ENCODE peak calls at places on chromosomes 7 and 10, in six cellular contexts. V is transverse colon, X is heart left ventricle, Y is endothelial cell of umbilical vein, M is adrenal gland, O is IMR-90. I is an unnamed sample.

GRCh38 chr7:30406664-30407425 is 71.7 kb downstream of the NOD1 start:
- DNase-seq in V (no peak), X (peak), Y (no peak), M (no peak), O (no peak), I (no peak)

GRCh38 chr7:70856889-70857511 is 274.9 kb upstream of the GALNT17 start:
- DNase-seq in V (peak), X (peak), Y (peak), M (peak), O (peak), I (no peak)

GRCh38 chr7:10239643-10240345 is 733.9 kb upstream of the PHF14 start:
- DNase-seq in V (no peak), X (peak), Y (peak), M (no peak), O (no peak), I (no peak)

GRCh38 chr10:118741994-118742393 is 12.8 kb downstream of the CACUL1 start:
- DNase-seq in V (no peak), X (no peak), Y (no peak), M (no peak), O (no peak), I (no peak)

GRCh38 chr10:32961892-32962369 is 3.9 kb upstream of the ITGB1 start:
- DNase-seq in V (no peak), X (no peak), Y (peak), M (no peak), O (peak), I (no peak)

GRCh38 chr10:101063162-101063525 is 1.4 kb downstream of the KAZALD1 start:
- DNase-seq in V (no peak), X (no peak), Y (no peak), M (no peak), O (no peak), I (no peak)

GRCh38 chr10:114384601-114385000 is 19.7 kb downstream of the AFAP1L2 start:
- DNase-seq in V (no peak), X (no peak), Y (no peak), M (no peak), O (no peak), I (no peak)

GRCh38 chr10:86164216-86164774 is 202.3 kb downstream of the GRID1 start:
- DNase-seq in V (peak), X (no peak), Y (no peak), M (no peak), O (no peak), I (no peak)

GRCh38 chr10:70737250-70737649 is 47.9 kb downstream of the TBATA start:
- DNase-seq in V (no peak), X (no peak), Y (no peak), M (no peak), O (no peak), I (no peak)

GRCh38 chr10:113169853-113170455 is 219.9 kb downstream of the TCF7L2 start:
- DNase-seq in V (no peak), X (no peak), Y (no peak), M (no peak), O (no peak), I (no peak)

GRCh38 chr7:45884136-45884535 is 4.2 kb upstream of the IGFBP1 start:
- DNase-seq in V (no peak), X (no peak), Y (no peak), M (no peak), O (no peak), I (no peak)

GRCh38 chr7:134083766-134084487 is 43.2 kb upstream of the LRGUK start:
- DNase-seq in V (no peak), X (no peak), Y (no peak), M (no peak), O (peak), I (no peak)

GRCh38 chr10:104336829-104337526 is 1.3 kb downstream of the ITPRIP start:
- DNase-seq in V (no peak), X (no peak), Y (peak), M (peak), O (peak), I (no peak)

GRCh38 chr10:76035728-76036409 is 604.4 kb downstream of the LRMDA start:
- DNase-seq in V (no peak), X (no peak), Y (no peak), M (peak), O (no peak), I (no peak)

GRCh38 chr10:84076540-84077195 is 62.6 kb upstream of the GHITM start:
- DNase-seq in V (no peak), X (no peak), Y (no peak), M (no peak), O (peak), I (no peak)

GRCh38 chr7:7266257-7266656 is 83.9 kb downstream of the C1GALT1 start:
- DNase-seq in V (no peak), X (no peak), Y (no peak), M (no peak), O (no peak), I (no peak)

GRCh38 chr7:101347477-101347876 is 15.2 kb upstream of the COL26A1 start:
- DNase-seq in V (no peak), X (no peak), Y (no peak), M (no peak), O (no peak), I (no peak)

GRCh38 chr10:44864042-44864436 is 47.1 kb upstream of the TMEM72 start:
- DNase-seq in V (peak), X (peak), Y (peak), M (no peak), O (no peak), I (peak)

GRCh38 chr10:44864637-44865288 is 46.4 kb upstream of the TMEM72 start:
- DNase-seq in V (peak), X (peak), Y (peak), M (peak), O (peak), I (no peak)

GRCh38 chr10:44862006-44862751 is 49.0 kb upstream of the TMEM72 start:
- DNase-seq in V (no peak), X (no peak), Y (no peak), M (no peak), O (no peak), I (peak)

GRCh38 chr10:44862917-44863316 is 48.2 kb upstream of the TMEM72 start:
- DNase-seq in V (no peak), X (no peak), Y (no peak), M (no peak), O (no peak), I (peak)

GRCh38 chr10:44863344-44864041 is 47.6 kb upstream of the TMEM72 start:
- DNase-seq in V (no peak), X (no peak), Y (no peak), M (no peak), O (no peak), I (no peak)
- H3K4me3 ChIP-seq in V (no peak), X (peak), Y (no peak), M (no peak), O (no peak), I (no peak)

DNA sequence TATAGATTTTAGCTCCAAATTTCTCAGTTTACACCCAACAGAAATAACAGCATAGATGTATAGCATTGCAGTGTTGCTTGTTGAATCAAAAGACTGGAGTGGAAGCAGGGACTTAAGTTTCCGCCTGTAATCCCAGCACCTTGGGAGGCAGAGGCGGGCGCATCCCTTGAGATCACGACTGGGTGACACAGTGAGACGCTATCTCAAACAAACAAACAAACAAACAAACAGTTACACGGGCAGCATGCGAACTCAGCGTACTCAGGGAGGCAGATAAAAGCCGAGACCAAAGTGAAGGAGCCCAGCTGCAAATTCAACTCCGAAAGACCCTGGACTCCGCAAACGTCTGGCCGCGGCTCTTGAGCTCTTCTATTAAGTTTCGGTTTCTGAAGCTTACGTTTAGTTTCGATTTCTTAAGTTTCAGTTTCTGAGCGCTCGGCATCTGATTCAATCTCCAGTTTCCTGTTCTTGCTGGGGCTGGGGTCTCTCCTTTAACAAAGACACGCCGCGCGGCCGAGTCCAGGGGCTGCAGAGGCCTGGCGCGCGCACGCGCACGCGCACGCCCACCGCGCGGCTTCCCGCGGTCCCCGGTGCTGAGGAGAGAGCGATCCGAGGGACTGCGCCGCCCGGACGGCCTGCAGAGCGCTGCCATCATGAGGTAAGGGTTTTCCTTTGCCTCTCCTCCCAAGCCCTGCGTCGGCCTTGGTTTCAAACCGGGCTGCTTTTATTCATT is at the start of gene IFIT5:
- DNase-seq in V (peak), X (peak), Y (peak), M (peak), O (peak), I (no peak)
- TF ChIP-seq POLR2A in V (no peak), X (peak), Y (peak), M (no peak), O (no peak), I (peak)

DNA sequence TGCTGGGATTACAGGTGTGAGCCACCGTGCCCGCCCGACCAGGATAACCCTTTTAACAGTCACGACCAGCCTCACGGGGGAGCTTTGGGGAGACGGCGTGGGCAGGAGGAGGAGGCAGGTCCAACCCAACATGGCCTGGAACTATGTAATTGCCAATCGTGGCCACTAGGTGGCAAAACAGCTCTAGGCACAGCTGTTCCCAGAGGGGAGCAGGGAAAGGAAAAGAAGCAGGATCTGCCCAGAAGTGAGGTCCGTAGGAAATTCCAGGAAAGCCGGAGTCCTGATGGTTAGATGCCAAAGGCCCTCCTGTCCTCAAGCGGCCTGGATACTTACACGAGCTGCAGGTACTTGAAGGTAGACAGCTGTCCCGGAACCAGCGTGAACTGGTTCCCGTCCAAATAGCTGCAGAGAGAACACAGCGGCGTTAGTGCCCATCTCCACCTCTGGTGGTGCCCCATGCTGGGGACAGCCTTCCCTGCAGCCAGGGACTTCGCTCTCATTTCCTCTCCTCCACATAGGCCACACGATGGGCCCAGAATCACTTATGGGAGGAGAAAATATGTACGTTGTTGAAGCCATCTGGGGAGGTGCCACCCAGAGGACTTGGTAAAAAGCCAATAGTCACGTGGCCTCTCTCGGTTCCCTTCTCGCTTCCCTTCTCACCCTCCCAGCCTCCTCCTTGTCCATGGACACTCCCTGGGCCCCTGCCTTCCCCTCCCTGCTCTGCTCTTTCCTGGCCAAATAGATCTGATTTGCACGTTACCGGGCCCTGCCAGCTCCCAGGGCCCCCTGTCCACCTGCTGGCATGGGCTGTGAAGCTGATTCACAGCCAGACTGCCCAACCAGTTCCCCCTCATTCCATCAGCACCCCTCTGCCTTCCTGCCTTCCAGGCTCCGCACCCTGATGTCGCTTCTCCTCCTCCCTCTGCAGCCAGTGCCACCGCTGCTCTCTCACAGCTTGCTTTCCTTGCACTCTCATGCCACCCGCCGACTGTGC is 148.1 kb downstream of the SLIT1 start:
- DNase-seq in V (peak), X (peak), Y (peak), M (peak), O (peak), I (no peak)
- H3K4me3 ChIP-seq in V (peak), X (peak), Y (peak), M (no peak), O (peak), I (peak)

DNA sequence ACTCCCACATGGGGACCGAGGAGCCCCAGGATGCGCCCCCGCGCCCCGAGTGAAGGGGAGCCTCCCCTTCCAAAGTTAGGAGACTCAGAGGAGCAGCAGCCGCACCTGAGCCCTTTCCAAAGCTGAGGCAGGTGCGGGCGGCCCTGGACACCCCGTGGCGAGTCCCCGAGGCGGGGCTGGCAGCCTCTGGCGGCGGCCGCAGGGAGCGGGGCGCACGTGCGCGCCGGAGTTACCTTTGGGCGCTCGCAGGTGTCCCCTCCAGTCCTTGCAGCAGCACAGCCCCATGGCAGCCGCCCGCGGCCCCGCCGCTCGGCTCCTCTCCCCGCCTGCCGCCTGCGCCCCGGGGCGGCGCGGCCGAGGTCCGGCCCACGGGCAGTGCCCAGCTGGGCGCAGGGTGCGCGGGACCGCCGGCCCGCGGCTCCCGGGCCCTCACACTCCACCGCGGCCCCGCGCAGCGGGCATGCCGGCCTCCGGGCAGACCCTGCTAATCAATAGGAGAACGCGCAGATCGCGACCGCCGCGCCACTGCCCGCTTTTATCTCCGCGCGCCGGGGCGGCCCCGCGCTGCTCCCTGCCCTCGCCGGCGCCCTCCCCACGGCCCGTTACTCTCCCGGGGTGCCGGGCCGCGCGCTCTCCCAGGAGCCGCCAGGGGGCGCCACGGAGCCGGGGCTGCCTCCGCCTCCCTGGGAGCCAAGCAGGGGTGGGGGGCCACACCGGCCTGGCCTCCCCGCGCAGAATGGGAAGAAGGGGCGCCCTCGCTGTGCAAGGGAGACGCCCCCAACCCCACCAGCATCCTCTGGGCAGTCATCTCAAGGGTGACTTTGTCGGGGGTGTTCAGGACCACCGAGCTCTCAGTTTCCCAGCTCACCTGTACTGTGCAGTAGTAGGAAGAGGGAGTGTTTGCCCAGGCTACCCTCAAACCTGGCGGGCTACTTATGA is 80.8 kb downstream of the ARHGAP22 start:
- DNase-seq in V (no peak), X (no peak), Y (no peak), M (peak), O (no peak), I (peak)
- TF ChIP-seq POLR2A in V (no peak), X (no peak), Y (no peak), M (no peak), O (no peak), I (no peak)

GRCh38 chr10:122828716-122829255 is 16.9 kb downstream of the CUZD1 start:
- DNase-seq in V (no peak), X (no peak), Y (no peak), M (no peak), O (no peak), I (no peak)
- H3K4me3 ChIP-seq in V (no peak), X (no peak), Y (no peak), M (no peak), O (no peak), I (no peak)

GRCh38 chr7:55244346-55244745 is 120.8 kb upstream of the LANCL2 start:
- DNase-seq in V (no peak), X (no peak), Y (no peak), M (no peak), O (peak), I (no peak)
- TF ChIP-seq POLR2A in V (no peak), X (no peak), Y (no peak), M (no peak), O (no peak), I (no peak)

DNA sequence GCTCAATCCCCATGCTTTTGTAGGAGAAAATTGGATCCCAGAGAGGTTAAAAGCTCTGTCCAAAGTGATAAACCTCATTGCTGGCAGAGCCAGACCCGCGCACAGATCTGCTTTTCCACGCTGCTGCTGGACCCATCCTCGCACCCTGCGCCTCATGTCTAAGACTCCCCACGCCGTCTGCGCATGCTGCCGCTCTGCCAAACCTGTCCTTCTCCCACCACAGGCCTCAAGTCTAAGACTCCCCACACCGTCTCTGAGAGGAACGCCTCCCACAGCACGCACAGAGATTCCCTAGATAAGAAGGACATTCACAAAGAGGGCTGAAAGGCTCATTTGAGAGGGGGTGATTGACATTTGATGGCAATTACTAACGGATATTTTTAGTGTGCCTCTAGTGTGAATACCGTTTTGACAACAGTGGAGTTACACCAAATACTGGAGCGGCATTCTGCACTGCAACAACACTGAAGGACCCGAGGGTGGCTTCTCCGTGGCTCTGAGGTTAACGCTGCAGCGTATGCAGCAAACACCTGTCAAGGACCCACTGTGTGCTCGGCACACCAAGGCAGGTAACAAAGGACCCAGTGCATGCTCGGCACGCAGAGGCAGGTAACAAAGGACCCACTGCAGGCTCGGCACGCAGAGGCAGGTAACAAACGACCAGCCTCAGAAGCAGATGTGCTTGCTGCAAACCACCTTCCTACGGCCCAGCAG is 231.4 kb downstream of the DNAJB6 start:
- DNase-seq in V (no peak), X (no peak), Y (no peak), M (no peak), O (no peak), I (no peak)
- H3K4me3 ChIP-seq in V (peak), X (peak), Y (peak), M (no peak), O (peak), I (peak)

GRCh38 chr7:104207731-104208420 is at the start of gene ORC5:
- DNase-seq in V (peak), X (peak), Y (peak), M (peak), O (peak), I (no peak)
- TF ChIP-seq POLR2A in V (peak), X (peak), Y (peak), M (peak), O (peak), I (no peak)

GRCh38 chr7:66152538-66153191 is 38.0 kb downstream of the CRCP start:
- DNase-seq in V (no peak), X (no peak), Y (peak), M (no peak), O (peak), I (no peak)
- H3K4me3 ChIP-seq in V (no peak), X (peak), Y (no peak), M (no peak), O (no peak), I (no peak)